ENCODE peak calls at places on chromosome 21, in five cellular contexts. O, C, A, N and V are unnamed samples.

GRCh38 chr21:43193651-43194302 is 25.0 kb downstream of the CRYAA start:
- DNase-seq in O (peak; percentile 57), C (peak; percentile 89), A (no peak), N (peak; percentile 75), V (no peak)

GRCh38 chr21:42724226-42724920 is 71.0 kb downstream of the PDE9A start:
- DNase-seq in O (peak; percentile 44), C (peak; percentile 90), A (no peak), N (no peak), V (no peak)

GRCh38 chr21:44845418-44846200 is 27.7 kb upstream of the SUMO3 start:
- DNase-seq in O (peak; percentile 67), C (peak; percentile 80), A (peak; percentile 82), N (peak; percentile 89), V (peak; percentile 24)

GRCh38 chr21:44874497-44875331 is 1.2 kb upstream of the PTTG1IP start:
- DNase-seq in O (peak; percentile 77), C (peak; percentile 55), A (peak; percentile 87), N (peak; percentile 86), V (no peak)

GRCh38 chr21:44299458-44300261 is at the start of gene PFKL:
- DNase-seq in O (peak; percentile 68), C (peak; percentile 86), A (peak; percentile 77), N (peak; percentile 85), V (no peak)

GRCh38 chr21:23968722-23969647 is 1638.3 kb downstream of the MRPL39 start:
- DNase-seq in O (no peak), C (peak; percentile 0), A (no peak), N (no peak), V (peak; percentile 56)

GRCh38 chr21:41426656-41427311 is 745 bp downstream of the MX1 start:
- DNase-seq in O (no peak), C (no peak), A (no peak), N (no peak), V (no peak)

GRCh38 chr21:18398843-18399242 is 4.7 kb downstream of the TMPRSS15 start:
- DNase-seq in O (no peak), C (no peak), A (no peak), N (no peak), V (no peak)

GRCh38 chr21:15826147-15826780 is 96.5 kb downstream of the USP25 start:
- DNase-seq in O (peak; percentile 16), C (peak; percentile 48), A (no peak), N (no peak), V (peak; percentile 13)

GRCh38 chr21:41799763-41800162 is 32.9 kb upstream of the RIPK4 start:
- DNase-seq in O (no peak), C (no peak), A (no peak), N (no peak), V (no peak)

GRCh38 chr21:31222142-31222541 is 121.9 kb downstream of the TIAM1 start:
- DNase-seq in O (no peak), C (peak; percentile 84), A (no peak), N (no peak), V (no peak)

GRCh38 chr21:37198989-37199924 is 67.9 kb downstream of the VPS26C start:
- DNase-seq in O (no peak), C (peak; percentile 41), A (no peak), N (no peak), V (no peak)

GRCh38 chr21:33857846-33858671 is 57.5 kb downstream of the ATP5PO start:
- DNase-seq in O (no peak), C (no peak), A (no peak), N (peak; percentile 51), V (no peak)

GRCh38 chr21:44836666-44837471 is 19.0 kb upstream of the SUMO3 start:
- DNase-seq in O (peak; percentile 41), C (peak; percentile 77), A (no peak), N (no peak), V (no peak)

GRCh38 chr21:17828223-17828622 is 9.1 kb upstream of the C21orf91 start:
- DNase-seq in O (no peak), C (peak; percentile 61), A (no peak), N (no peak), V (no peak)

GRCh38 chr21:43369124-43369523 is 57.8 kb downstream of the SIK1 start:
- DNase-seq in O (no peak), C (peak; percentile 95), A (no peak), N (no peak), V (no peak)

GRCh38 chr21:46078322-46078981 is 19.5 kb upstream of the COL6A2 start:
- DNase-seq in O (no peak), C (peak; percentile 91), A (peak; percentile 66), N (no peak), V (no peak)

GRCh38 chr21:31124005-31124404 is 85.7 kb upstream of the KRTAP19-8 start:
- DNase-seq in O (no peak), C (no peak), A (peak; percentile 60), N (no peak), V (no peak)

GRCh38 chr21:42829954-42830353 is 49.4 kb downstream of the WDR4 start:
- DNase-seq in O (no peak), C (no peak), A (no peak), N (no peak), V (no peak)

GRCh38 chr21:32137266-32137665 is 141.6 kb downstream of the MIS18A start:
- DNase-seq in O (no peak), C (no peak), A (no peak), N (no peak), V (no peak)

GRCh38 chr21:41480086-41480690 is 27.8 kb downstream of the TMPRSS2 start:
- DNase-seq in O (no peak), C (no peak), A (peak; percentile 40), N (no peak), V (no peak)

GRCh38 chr21:46084709-46085108 is 13.2 kb upstream of the COL6A2 start:
- DNase-seq in O (no peak), C (no peak), A (no peak), N (peak; percentile 54), V (no peak)

GRCh38 chr21:30713786-30714185 is 4.8 kb downstream of the KRTAP21-3 start:
- DNase-seq in O (no peak), C (no peak), A (no peak), N (no peak), V (no peak)

GRCh38 chr21:16956824-16957223 is 556.0 kb upstream of the CXADR start:
- DNase-seq in O (no peak), C (no peak), A (no peak), N (no peak), V (no peak)

GRCh38 chr21:43331111-43331961 is 95.6 kb downstream of the SIK1 start:
- DNase-seq in O (no peak), C (no peak), A (no peak), N (no peak), V (no peak)

GRCh38 chr21:16624468-16625102 is 888.3 kb upstream of the CXADR start:
- DNase-seq in O (no peak), C (no peak), A (no peak), N (no peak), V (no peak)

GRCh38 chr21:45010860-45011259 is 63.5 kb upstream of the ADARB1 start:
- DNase-seq in O (no peak), C (no peak), A (no peak), N (no peak), V (no peak)

GRCh38 chr21:44866780-44867179 is 6.7 kb downstream of the PTTG1IP start:
- DNase-seq in O (no peak), C (peak; percentile 34), A (peak; percentile 37), N (peak; percentile 20), V (no peak)

GRCh38 chr21:32991299-32991850 is 34.4 kb upstream of the OLIG2 start:
- DNase-seq in O (no peak), C (no peak), A (no peak), N (no peak), V (no peak)

GRCh38 chr21:27569091-27569490 is 602.2 kb upstream of the ADAMTS5 start:
- DNase-seq in O (no peak), C (no peak), A (no peak), N (no peak), V (no peak)

GRCh38 chr21:27572681-27573080 is 605.8 kb upstream of the ADAMTS5 start:
- DNase-seq in O (no peak), C (peak; percentile 92), A (no peak), N (no peak), V (no peak)

GRCh38 chr21:27571706-27572105 is 604.8 kb upstream of the ADAMTS5 start:
- DNase-seq in O (no peak), C (peak; percentile 67), A (no peak), N (no peak), V (no peak)

GRCh38 chr21:27570306-27570868 is 603.5 kb upstream of the ADAMTS5 start:
- DNase-seq in O (peak; percentile 69), C (peak; percentile 95), A (peak; percentile 76), N (peak; percentile 55), V (no peak)

DNA sequence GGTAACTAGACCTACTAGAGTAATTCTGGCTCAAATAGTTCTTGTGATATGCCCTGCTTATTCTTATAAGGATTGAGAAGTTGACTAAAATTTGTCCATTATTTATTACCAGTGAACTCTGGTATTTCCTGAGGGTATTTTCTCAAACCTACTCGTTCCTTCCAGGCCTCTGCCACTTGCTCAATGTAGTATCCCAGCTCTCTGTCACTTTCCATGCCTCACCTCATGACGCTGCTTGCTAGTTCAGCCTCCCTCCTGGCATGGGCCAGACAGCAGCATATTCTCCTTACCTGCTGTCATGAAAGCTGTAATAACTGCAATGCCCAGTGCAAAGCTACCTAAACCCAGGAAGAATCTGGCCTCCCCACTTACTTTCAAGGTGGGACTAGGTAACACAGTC is 602.9 kb upstream of the ADAMTS5 start:
- DNase-seq in O (no peak), C (peak; percentile 74), A (no peak), N (no peak), V (no peak)
- H3K27ac ChIP-seq in O (peak overlapping the region; percentile 27), C (peak overlapping the region; percentile 97), A (no peak overlapping the region), N (no peak overlapping the region), V (no peak overlapping the region)

DNA sequence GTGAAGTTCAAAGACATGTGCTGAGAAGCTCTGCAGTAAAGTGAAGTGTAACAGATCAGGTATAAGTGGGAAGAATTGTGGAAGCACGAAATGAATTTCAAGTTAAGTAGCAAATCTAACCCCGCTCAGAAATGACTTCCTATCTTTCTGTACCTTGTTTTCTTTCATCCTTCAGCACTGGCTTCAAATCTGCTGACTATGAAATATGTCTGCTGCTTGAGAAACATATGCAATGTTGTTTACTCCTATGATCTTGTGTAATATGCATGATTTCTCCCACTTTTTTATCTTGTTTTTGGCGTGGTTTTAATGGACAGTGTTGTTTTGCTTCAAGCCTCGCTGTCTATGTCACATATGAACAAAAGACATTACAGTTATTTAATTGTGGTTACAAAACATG is 545.3 kb upstream of the NCAM2 start:
- DNase-seq in O (no peak), C (no peak), A (no peak), N (no peak), V (no peak)
- H3K9me3 ChIP-seq in O (no peaks in the 10 kb centered on the region), C (no peaks in the 10 kb centered on the region), A (no peaks in the 10 kb centered on the region), N (no peaks in the 10 kb centered on the region), V (no peaks in the 10 kb centered on the region)

GRCh38 chr21:38766987-38767722 is 38.6 kb upstream of the ETS2 start:
- DNase-seq in O (no peak), C (no peak), A (no peak), N (no peak), V (peak; percentile 61)

GRCh38 chr21:38771536-38771935 is 34.2 kb upstream of the ETS2 start:
- DNase-seq in O (no peak), C (no peak), A (no peak), N (no peak), V (no peak)

GRCh38 chr21:38770660-38771059 is 35.1 kb upstream of the ETS2 start:
- DNase-seq in O (no peak), C (no peak), A (no peak), N (no peak), V (no peak)

GRCh38 chr21:38769253-38769780 is 36.4 kb upstream of the ETS2 start:
- DNase-seq in O (no peak), C (peak; percentile 71), A (peak; percentile 65), N (no peak), V (no peak)

GRCh38 chr21:38768385-38769071 is 37.2 kb upstream of the ETS2 start:
- DNase-seq in O (no peak), C (peak; percentile 87), A (no peak), N (no peak), V (peak; percentile 14)
- H3K27ac ChIP-seq in O (no peak overlapping the region), C (peak overlapping the region; percentile 65), A (peak overlapping the region; percentile 68), N (no peak overlapping the region), V (peak overlapping the region; percentile 51)

GRCh38 chr21:21963911-21964310 is 965.7 kb downstream of the NCAM2 start:
- DNase-seq in O (no peak), C (no peak), A (no peak), N (no peak), V (no peak)
- H3K9me3 ChIP-seq in O (peaks cover 7% of the 10 kb centered on the region), C (no peaks in the 10 kb centered on the region), A (peaks cover 2% of the 10 kb centered on the region), N (peaks cover 12% of the 10 kb centered on the region), V (no peaks in the 10 kb centered on the region)